ENCODE peak calls at places on chromosomes 6 and 20, in five cellular contexts. One of them, this sample, is unnamed.

GRCh38 chr6:138863331-138863730 is 67.4 kb downstream of the ECT2L start:
- DNase-seq in heart right ventricle: peak; percentile 41
- DNase-seq in A549: no peak
- DNase-seq in dorsolateral prefrontal cortex: no peak
- DNase-seq in IMR-90: no peak
- DNase-seq in this sample: no peak

GRCh38 chr6:10465633-10466499 is 51.0 kb upstream of the TFAP2A start:
- DNase-seq in A549: peak; percentile 33
- DNase-seq in dorsolateral prefrontal cortex: no peak
- DNase-seq in IMR-90: peak; percentile 28
- DNase-seq in heart right ventricle: no peak
- DNase-seq in this sample: peak; percentile 56

GRCh38 chr6:77816766-77817270 is 164.0 kb downstream of the MEI4 start:
- DNase-seq in A549: no peak
- DNase-seq in IMR-90: no peak
- DNase-seq in heart right ventricle: no peak
- DNase-seq in dorsolateral prefrontal cortex: no peak
- DNase-seq in this sample: no peak

GRCh38 chr6:11262231-11262630 is 29.8 kb upstream of the NEDD9 start:
- DNase-seq in IMR-90: no peak
- DNase-seq in heart right ventricle: no peak
- DNase-seq in A549: no peak
- DNase-seq in dorsolateral prefrontal cortex: no peak
- DNase-seq in this sample: no peak

GRCh38 chr6:132333639-132334516 is 67.4 kb downstream of the MOXD1 start:
- DNase-seq in IMR-90: peak; percentile 93
- DNase-seq in heart right ventricle: peak; percentile 48
- DNase-seq in dorsolateral prefrontal cortex: no peak
- DNase-seq in A549: peak; percentile 49
- DNase-seq in this sample: peak; percentile 92

GRCh38 chr20:431012-431904 is 23.2 kb downstream of the RBCK1 start:
- DNase-seq in heart right ventricle: peak; percentile 47
- DNase-seq in A549: peak; percentile 94
- DNase-seq in IMR-90: peak; percentile 68
- DNase-seq in dorsolateral prefrontal cortex: peak; percentile 84
- DNase-seq in this sample: peak; percentile 55

GRCh38 chr6:126422912-126423311 is 83.0 kb downstream of the CENPW start:
- DNase-seq in A549: no peak
- DNase-seq in dorsolateral prefrontal cortex: no peak
- DNase-seq in IMR-90: no peak
- DNase-seq in heart right ventricle: no peak
- DNase-seq in this sample: no peak

GRCh38 chr6:127618729-127619128 is 41.8 kb downstream of the C6orf58 start:
- DNase-seq in dorsolateral prefrontal cortex: no peak
- DNase-seq in heart right ventricle: no peak
- DNase-seq in IMR-90: peak; percentile 11
- DNase-seq in A549: no peak
- DNase-seq in this sample: no peak

GRCh38 chr20:32019156-32019510 is 8.9 kb downstream of the CCM2L start:
- DNase-seq in heart right ventricle: no peak
- DNase-seq in IMR-90: no peak
- DNase-seq in dorsolateral prefrontal cortex: no peak
- DNase-seq in A549: peak; percentile 68
- DNase-seq in this sample: no peak

GRCh38 chr6:47665112-47665511 is 33.3 kb upstream of the ADGRF4 start:
- DNase-seq in dorsolateral prefrontal cortex: no peak
- DNase-seq in IMR-90: no peak
- DNase-seq in A549: no peak
- DNase-seq in heart right ventricle: no peak
- DNase-seq in this sample: no peak

GRCh38 chr6:85360794-85361642 is 88.9 kb upstream of the NT5E start:
- DNase-seq in IMR-90: peak; percentile 98
- DNase-seq in A549: peak; percentile 53
- DNase-seq in heart right ventricle: no peak
- DNase-seq in dorsolateral prefrontal cortex: no peak
- DNase-seq in this sample: peak; percentile 89

GRCh38 chr6:35166160-35166919 is 25.2 kb upstream of the TCP11 start:
- DNase-seq in A549: no peak
- DNase-seq in heart right ventricle: no peak
- DNase-seq in IMR-90: no peak
- DNase-seq in dorsolateral prefrontal cortex: no peak
- DNase-seq in this sample: no peak

GRCh38 chr20:44181611-44182010 is 5.4 kb downstream of the JPH2 start:
- DNase-seq in IMR-90: no peak
- DNase-seq in heart right ventricle: peak; percentile 31
- DNase-seq in dorsolateral prefrontal cortex: no peak
- DNase-seq in A549: no peak
- DNase-seq in this sample: no peak

GRCh38 chr6:30845183-30845582 is 39.1 kb upstream of the DDR1 start:
- DNase-seq in heart right ventricle: no peak
- DNase-seq in A549: no peak
- DNase-seq in IMR-90: no peak
- DNase-seq in dorsolateral prefrontal cortex: no peak
- DNase-seq in this sample: no peak

GRCh38 chr6:142885182-142885867 is 59.7 kb downstream of the HIVEP2 start:
- DNase-seq in A549: peak; percentile 41
- DNase-seq in heart right ventricle: peak; percentile 61
- DNase-seq in dorsolateral prefrontal cortex: no peak
- DNase-seq in IMR-90: peak; percentile 99
- DNase-seq in this sample: peak; percentile 99

GRCh38 chr6:134593887-134594286 is 276.0 kb upstream of the SGK1 start:
- DNase-seq in heart right ventricle: no peak
- DNase-seq in dorsolateral prefrontal cortex: peak; percentile 52
- DNase-seq in A549: no peak
- DNase-seq in IMR-90: no peak
- DNase-seq in this sample: no peak

GRCh38 chr6:134599079-134599478 is 281.2 kb upstream of the SGK1 start:
- DNase-seq in A549: no peak
- DNase-seq in IMR-90: no peak
- DNase-seq in heart right ventricle: no peak
- DNase-seq in dorsolateral prefrontal cortex: no peak
- DNase-seq in this sample: no peak

GRCh38 chr6:134593442-134593841 is 275.5 kb upstream of the SGK1 start:
- DNase-seq in A549: no peak
- DNase-seq in heart right ventricle: no peak
- DNase-seq in dorsolateral prefrontal cortex: no peak
- DNase-seq in IMR-90: no peak
- DNase-seq in this sample: no peak

GRCh38 chr6:134594881-134595280 is 277.0 kb upstream of the SGK1 start:
- DNase-seq in dorsolateral prefrontal cortex: no peak
- DNase-seq in heart right ventricle: no peak
- DNase-seq in A549: no peak
- DNase-seq in IMR-90: no peak
- DNase-seq in this sample: no peak

GRCh38 chr6:134596191-134596590 is 278.3 kb upstream of the SGK1 start:
- DNase-seq in IMR-90: no peak
- DNase-seq in heart right ventricle: no peak
- DNase-seq in dorsolateral prefrontal cortex: no peak
- DNase-seq in A549: no peak
- DNase-seq in this sample: no peak
- H3K27ac ChIP-seq in IMR-90: no peak overlapping the region
- H3K27ac ChIP-seq in heart right ventricle: no peak overlapping the region
- H3K27ac ChIP-seq in dorsolateral prefrontal cortex: no peak overlapping the region
- H3K27ac ChIP-seq in A549: no peak overlapping the region
- H3K27ac ChIP-seq in this sample: no peak overlapping the region

GRCh38 chr6:28841290-28841689 is 82.5 kb downstream of the TRIM27 start:
- DNase-seq in A549: no peak
- DNase-seq in dorsolateral prefrontal cortex: no peak
- DNase-seq in heart right ventricle: no peak
- DNase-seq in IMR-90: no peak
- DNase-seq in this sample: no peak
- TF ChIP-seq CTCF in A549: no peak
- TF ChIP-seq CTCF in dorsolateral prefrontal cortex: no peak
- TF ChIP-seq CTCF in heart right ventricle: no peak
- TF ChIP-seq CTCF in IMR-90: no peak
- TF ChIP-seq CTCF in this sample: peak; percentile 16

GRCh38 chr6:1080453-1081328 is 231.2 kb upstream of the FOXQ1 start:
- DNase-seq in heart right ventricle: no peak
- DNase-seq in IMR-90: no peak
- DNase-seq in dorsolateral prefrontal cortex: no peak
- DNase-seq in A549: no peak
- DNase-seq in this sample: no peak

GRCh38 chr6:1086446-1086845 is 225.5 kb upstream of the FOXQ1 start:
- DNase-seq in heart right ventricle: no peak
- DNase-seq in dorsolateral prefrontal cortex: no peak
- DNase-seq in IMR-90: no peak
- DNase-seq in A549: no peak
- DNase-seq in this sample: no peak

GRCh38 chr6:1081566-1081965 is 230.3 kb upstream of the FOXQ1 start:
- DNase-seq in IMR-90: peak; percentile 47
- DNase-seq in A549: no peak
- DNase-seq in dorsolateral prefrontal cortex: no peak
- DNase-seq in heart right ventricle: no peak
- DNase-seq in this sample: no peak

GRCh38 chr6:1079525-1079924 is 232.4 kb upstream of the FOXQ1 start:
- DNase-seq in A549: no peak
- DNase-seq in IMR-90: no peak
- DNase-seq in heart right ventricle: no peak
- DNase-seq in dorsolateral prefrontal cortex: no peak
- DNase-seq in this sample: peak; percentile 64

DNA sequence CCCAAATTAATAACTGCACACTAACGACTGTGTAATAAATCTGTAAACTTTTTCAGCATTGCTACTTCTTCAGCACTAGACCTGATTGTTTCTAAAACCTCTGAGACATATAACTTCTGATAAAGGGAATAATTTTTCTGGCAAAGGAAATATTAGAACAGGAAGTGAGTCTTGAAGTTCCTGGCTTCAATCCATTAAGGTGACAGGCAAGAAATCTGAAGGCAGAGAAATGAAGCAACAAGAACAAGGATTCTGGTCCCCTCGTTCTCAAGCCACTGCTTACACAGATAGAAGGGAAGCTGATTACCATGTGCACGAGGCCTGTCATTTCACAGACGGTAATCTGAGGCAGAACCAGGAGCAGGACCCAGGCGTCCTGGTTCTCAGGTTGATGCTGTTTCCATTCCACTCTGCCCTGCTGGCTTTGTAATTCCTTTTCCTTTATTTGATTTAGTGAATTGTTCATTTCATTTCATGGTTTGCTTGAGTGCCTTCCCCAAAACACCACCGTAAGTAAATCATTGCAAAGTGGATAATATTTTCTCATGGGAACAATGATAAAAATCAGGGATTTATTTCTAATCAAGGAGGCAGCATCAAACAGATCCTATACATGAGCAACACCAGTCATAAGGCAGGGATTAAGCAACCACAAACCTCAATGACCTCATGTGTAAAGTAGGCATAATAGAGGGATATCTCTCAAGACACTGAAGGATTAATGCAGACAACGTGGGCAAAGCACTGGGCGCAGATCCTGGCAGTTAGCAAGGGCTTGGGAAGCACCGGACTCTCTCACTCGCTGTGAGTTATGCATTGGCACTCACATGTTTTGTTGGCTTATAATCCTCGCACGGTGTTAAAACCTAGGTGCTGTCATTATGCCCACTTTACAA is 229.6 kb upstream of the FOXQ1 start:
- DNase-seq in dorsolateral prefrontal cortex: no peak
- DNase-seq in heart right ventricle: no peak
- DNase-seq in A549: no peak
- DNase-seq in IMR-90: peak; percentile 73
- DNase-seq in this sample: peak; percentile 9
- H3K4me3 ChIP-seq in dorsolateral prefrontal cortex: no peak overlapping the region
- H3K4me3 ChIP-seq in heart right ventricle: no peak overlapping the region
- H3K4me3 ChIP-seq in A549: no peak overlapping the region
- H3K4me3 ChIP-seq in IMR-90: no peak overlapping the region
- H3K4me3 ChIP-seq in this sample: no peak overlapping the region

GRCh38 chr20:1671891-1672669 is 14.5 kb upstream of the SIRPG start:
- DNase-seq in dorsolateral prefrontal cortex: peak; percentile 70
- DNase-seq in IMR-90: no peak
- DNase-seq in A549: no peak
- DNase-seq in heart right ventricle: no peak
- DNase-seq in this sample: no peak
- H3K27ac ChIP-seq in dorsolateral prefrontal cortex: peak overlapping the region; percentile 85
- H3K27ac ChIP-seq in IMR-90: no peak overlapping the region
- H3K27ac ChIP-seq in A549: no peak overlapping the region
- H3K27ac ChIP-seq in heart right ventricle: peak overlapping the region; percentile 50
- H3K27ac ChIP-seq in this sample: no peak overlapping the region

This sample was measured in brain microvascular endothelial cell.